ENCODE peak calls at places on chromosomes 5 and 9, in eight cellular contexts. N is T-cell; F is H7; X is NCI-H1930; P is effector CD4-positive, alpha-beta T cell; Z is activated CD8-positive, alpha-beta memory T cell treated with anti-CD3 and anti-CD28 coated beads for 1 hour; B is H54; L is psoas muscle. K is an unnamed sample.
A peak's percentile ranks its signal among the peaks of the same experiment; 100 is the strongest.

GRCh38 chr9:75185585-75186170 is 97.4 kb downstream of the OSTF1 start:
- DNase-seq in N (peak; percentile 30), B (no peak), X (peak; percentile 15), F (peak; percentile 38), Z (peak; percentile 31), L (no peak), P (peak; percentile 28), K (no peak)

GRCh38 chr9:105694848-105695581 is 674 bp downstream of the TMEM38B start:
- DNase-seq in P (peak; percentile 24), Z (peak; percentile 32), N (peak; percentile 25), B (peak; percentile 76), X (no peak), L (peak; percentile 90), F (peak; percentile 80), K (peak; percentile 5)

GRCh38 chr5:123537845-123538244 is 25.9 kb downstream of the CSNK1G3 start:
- DNase-seq in P (no peak), Z (no peak), L (no peak), B (no peak), N (no peak), F (no peak), X (no peak), K (no peak)

GRCh38 chr5:1152771-1153282 is 41.0 kb upstream of the SLC12A7 start:
- DNase-seq in N (no peak), X (no peak), L (no peak), Z (no peak), F (no peak), B (peak; percentile 47), P (no peak), K (no peak)

GRCh38 chr9:5025416-5025815 is 40.3 kb downstream of the JAK2 start:
- DNase-seq in F (no peak), N (no peak), X (no peak), Z (no peak), P (no peak), B (no peak), L (no peak), K (no peak)

GRCh38 chr9:133119039-133119438 is 2.0 kb downstream of the RALGDS start:
- DNase-seq in L (peak; percentile 80), X (no peak), P (no peak), B (no peak), Z (no peak), N (no peak), F (no peak), K (no peak)

GRCh38 chr5:72252574-72253155 is 67.4 kb downstream of the MRPS27 start:
- DNase-seq in X (no peak), P (no peak), L (no peak), N (no peak), B (no peak), Z (no peak), F (no peak), K (no peak)

GRCh38 chr5:75668988-75669760 is 48.1 kb downstream of the POC5 start:
- DNase-seq in P (no peak), X (no peak), F (no peak), N (peak; percentile 20), Z (peak; percentile 9), B (peak; percentile 33), L (no peak), K (no peak)

GRCh38 chr5:21398511-21398910 is 1410.5 kb upstream of the CDH18 start:
- DNase-seq in Z (no peak), P (no peak), B (no peak), N (no peak), X (no peak), L (no peak), F (no peak), K (peak; percentile 10)

GRCh38 chr5:40399349-40399748 is 280.4 kb upstream of the PTGER4 start:
- DNase-seq in P (no peak), L (no peak), N (no peak), Z (no peak), X (no peak), B (no peak), F (no peak), K (no peak)

GRCh38 chr5:134125195-134126015 is 10.9 kb downstream of the TCF7 start:
- DNase-seq in Z (no peak), N (no peak), L (peak; percentile 75), X (no peak), B (peak; percentile 94), F (no peak), P (no peak), K (no peak)

GRCh38 chr5:76582252-76583162 is 40.7 kb downstream of the F2RL2 start:
- DNase-seq in B (no peak), L (no peak), X (no peak), P (no peak), N (no peak), Z (no peak), F (no peak), K (no peak)

GRCh38 chr9:79430599-79430998 is 141.2 kb upstream of the TLE4 start:
- DNase-seq in B (no peak), P (no peak), F (no peak), N (no peak), X (no peak), Z (no peak), L (no peak), K (no peak)

GRCh38 chr5:93956006-93956405 is 214.6 kb upstream of the POU5F2 start:
- DNase-seq in Z (no peak), X (no peak), L (no peak), P (no peak), B (no peak), N (no peak), F (no peak), K (no peak)

GRCh38 chr5:87383216-87383615 is 29.5 kb downstream of the CCNH start:
- DNase-seq in B (no peak), L (no peak), F (no peak), P (no peak), N (no peak), Z (no peak), X (no peak), K (no peak)

GRCh38 chr5:36242534-36243144 is 914 bp upstream of the NADK2 start:
- DNase-seq in N (no peak), Z (no peak), F (peak; percentile 16), B (no peak), L (no peak), P (no peak), X (no peak), K (no peak)

GRCh38 chr5:179820483-179821297 is at the start of gene SQSTM1:
- DNase-seq in L (peak; percentile 92), N (peak; percentile 70), Z (peak; percentile 75), B (peak; percentile 79), X (peak; percentile 72), F (peak; percentile 97), P (peak; percentile 76), K (peak; percentile 64)

GRCh38 chr5:34691326-34691725 is 35.2 kb downstream of the RAI14 start:
- DNase-seq in L (no peak), B (no peak), N (no peak), X (no peak), P (no peak), Z (no peak), F (no peak), K (no peak)

GRCh38 chr9:112447283-112447761 is 39.3 kb upstream of the KIAA1958 start:
- DNase-seq in F (no peak), P (no peak), L (no peak), X (no peak), N (no peak), B (no peak), Z (no peak), K (no peak)

GRCh38 chr5:176181271-176181855 is 56.9 kb upstream of the SIMC1 start:
- DNase-seq in X (no peak), B (no peak), F (no peak), Z (no peak), P (no peak), L (no peak), N (no peak), K (no peak)

GRCh38 chr9:89309166-89309565 is 1.8 kb upstream of the CKS2 start:
- DNase-seq in B (no peak), F (no peak), L (no peak), P (no peak), N (no peak), X (no peak), Z (no peak), K (no peak)

GRCh38 chr9:123380852-123381705 is 25.1 kb downstream of the CRB2 start:
- DNase-seq in Z (no peak), L (no peak), B (no peak), P (no peak), F (no peak), N (no peak), X (no peak), K (no peak)

GRCh38 chr5:90557391-90557790 is 1.2 kb upstream of the ADGRV1 start:
- DNase-seq in N (no peak), Z (no peak), L (no peak), F (no peak), B (no peak), X (no peak), P (no peak), K (no peak)

GRCh38 chr9:135515541-135515951 is 5.7 kb upstream of the LCN1 start:
- DNase-seq in Z (no peak), P (no peak), F (peak; percentile 43), X (no peak), N (no peak), L (no peak), B (no peak), K (no peak)

GRCh38 chr5:149404746-149405549 is 25.9 kb upstream of the IL17B start:
- DNase-seq in X (no peak), P (no peak), B (no peak), N (no peak), L (no peak), F (no peak), Z (no peak), K (no peak)

GRCh38 chr5:943874-944620 is 51.4 kb downstream of the TRIP13 start:
- DNase-seq in X (no peak), Z (no peak), P (no peak), B (no peak), L (no peak), N (no peak), F (peak; percentile 51), K (no peak)

GRCh38 chr9:81671880-81672280 is 17.5 kb downstream of the TLE1 start:
- DNase-seq in B (no peak), L (peak; percentile 92), F (no peak), Z (no peak), X (no peak), N (no peak), P (no peak), K (no peak)

GRCh38 chr5:67344870-67345269 is 148.3 kb upstream of the CD180 start:
- DNase-seq in L (no peak), X (no peak), Z (no peak), F (no peak), N (no peak), B (no peak), P (no peak), K (no peak)

GRCh38 chr9:33234511-33235467 is 5.2 kb upstream of the SPINK4 start:
- DNase-seq in L (no peak), B (no peak), N (no peak), F (no peak), X (no peak), Z (no peak), P (no peak), K (no peak)

GRCh38 chr5:78838753-78839152 is 146.4 kb downstream of the ARSB start:
- DNase-seq in F (no peak), N (no peak), P (no peak), X (no peak), L (no peak), B (no peak), Z (no peak), K (no peak)

GRCh38 chr5:150989695-150990094 is 30.7 kb upstream of the GPX3 start:
- DNase-seq in B (no peak), P (no peak), Z (no peak), N (no peak), L (no peak), F (peak; percentile 52), X (peak; percentile 0), K (no peak)